ENCODE peak calls at places on chromosome 7, in ten cellular contexts. X is activated T-cell treated with anti-CD3 and anti-CD28 coated beads for 4 hours; O is left cardiac atrium; F is caudate nucleus; P is posterior vena cava; E is tibial nerve; H is adrenal gland; Z is iPS-NIHi11; W is MCF 10A; G is activated CD4-positive, alpha-beta T cell treated with anti-CD3 and anti-CD28 coated beads, Interleukin-2, amount 50 U/mL, for 1 hour. C is an unnamed sample.

GRCh38 chr7:135877799-135878198 is 99.4 kb downstream of the MTPN start:
- DNase-seq in X (no peak), O (no peak), F (no peak), P (no peak), E (no peak), H (no peak), Z (no peak), W (peak), G (no peak), C (no peak)

GRCh38 chr7:17640730-17641377 is 299.4 kb downstream of the SNX13 start:
- DNase-seq in X (peak), O (no peak), F (no peak), P (no peak), E (no peak), H (no peak), Z (peak), W (peak), G (no peak), C (no peak)

GRCh38 chr7:74199551-74200355 is 10.1 kb upstream of the LAT2 start:
- DNase-seq in X (no peak), O (peak), F (no peak), P (no peak), E (peak), H (no peak), Z (no peak), W (peak), G (no peak), C (no peak)

GRCh38 chr7:44326261-44327125 is 1.1 kb upstream of the CAMK2B start:
- DNase-seq in X (no peak), O (no peak), F (no peak), P (no peak), E (no peak), H (no peak), Z (no peak), W (no peak), G (no peak), C (no peak)

GRCh38 chr7:22587322-22587721 is 87.3 kb upstream of the STEAP1B start:
- DNase-seq in X (no peak), O (no peak), F (no peak), P (no peak), E (no peak), H (no peak), Z (no peak), W (peak), G (no peak), C (no peak)

GRCh38 chr7:2063562-2064360 is 169.0 kb downstream of the MAD1L1 start:
- DNase-seq in X (no peak), O (peak), F (no peak), P (no peak), E (no peak), H (no peak), Z (no peak), W (peak), G (no peak), C (no peak)

GRCh38 chr7:29063872-29064271 is 82.5 kb downstream of the CPVL start:
- DNase-seq in X (no peak), O (no peak), F (no peak), P (no peak), E (no peak), H (no peak), Z (no peak), W (no peak), G (no peak), C (no peak)

GRCh38 chr7:93890464-93891068 is at the start of gene TFPI2:
- DNase-seq in X (no peak), O (peak), F (no peak), P (peak), E (no peak), H (peak), Z (peak), W (peak), G (no peak), C (no peak)

GRCh38 chr7:24127930-24128329 is 156.1 kb upstream of the NPY start:
- DNase-seq in X (no peak), O (no peak), F (no peak), P (no peak), E (no peak), H (no peak), Z (no peak), W (no peak), G (no peak), C (no peak)

GRCh38 chr7:102099474-102099873 is 187.2 kb upstream of the SH2B2 start:
- DNase-seq in X (no peak), O (no peak), F (no peak), P (no peak), E (no peak), H (no peak), Z (no peak), W (no peak), G (no peak), C (no peak)

GRCh38 chr7:26397786-26398435 is 106.2 kb downstream of the SNX10 start:
- DNase-seq in X (no peak), O (peak), F (no peak), P (peak), E (no peak), H (peak), Z (peak), W (no peak), G (no peak), C (no peak)

GRCh38 chr7:105648561-105649401 is 67.5 kb upstream of the EFCAB10 start:
- DNase-seq in X (no peak), O (no peak), F (no peak), P (no peak), E (no peak), H (no peak), Z (no peak), W (peak), G (no peak), C (no peak)

GRCh38 chr7:142001163-142001874 is 5.6 kb downstream of the MGAM start:
- DNase-seq in X (no peak), O (no peak), F (no peak), P (no peak), E (no peak), H (no peak), Z (no peak), W (peak), G (no peak), C (no peak)